ENCODE peak calls at places on chromosomes 11 and 22, in eight cellular contexts. U is HEK293T; N is stimulated activated CD4-positive, alpha-beta T cell treated with anti-CD3 and anti-CD28 coated beads, Interleukin-1b, Interleukin-23, amount 100 ng/mL, for 1 hour; O is fibroblast of lung; C is NCI-H526 treated with DMSO at 0.1 percent for 48 hours; J is WTC11; P is vagina; Q is foreskin keratinocyte. D is an unnamed sample.

GRCh38 chr11:80846979-80847378 is 1406.1 kb upstream of the TENM4 start:
- DNase-seq in C (no peak), P (no peak), Q (no peak), N (no peak), U (no peak), O (no peak), J (no peak), D (no peak)

GRCh38 chr22:40855104-40855959 is 1.1 kb downstream of the ST13 start:
- DNase-seq in P (no peak), Q (no peak), O (peak; percentile 24), C (no peak), N (no peak), U (no peak), J (no peak), D (no peak)

GRCh38 chr11:115497303-115497702 is 6.9 kb downstream of the CADM1 start:
- DNase-seq in Q (no peak), J (no peak), P (no peak), O (peak; percentile 71), N (no peak), U (no peak), C (peak; percentile 28), D (no peak)

GRCh38 chr11:9265211-9266131 is at the start of gene DENND5A:
- DNase-seq in U (peak; percentile 97), O (peak; percentile 83), P (peak; percentile 87), J (peak; percentile 83), Q (no peak), N (peak; percentile 35), C (peak; percentile 78), D (peak; percentile 4)

GRCh38 chr11:95524328-95525036 is 265.1 kb downstream of the FAM76B start:
- DNase-seq in U (no peak), P (no peak), O (no peak), N (no peak), Q (no peak), C (no peak), J (no peak), D (peak; percentile 95)

GRCh38 chr22:26479043-26479791 is 4.4 kb downstream of the HPS4 start:
- DNase-seq in U (no peak), J (no peak), P (no peak), N (no peak), C (no peak), O (no peak), Q (no peak), D (no peak)

GRCh38 chr22:43039800-43040199 is 24.9 kb upstream of the PACSIN2 start:
- DNase-seq in N (no peak), C (no peak), U (no peak), O (no peak), Q (no peak), P (no peak), J (no peak), D (no peak)

GRCh38 chr22:23520875-23521441 is 59.1 kb downstream of the IGLL1 start:
- DNase-seq in J (no peak), C (peak; percentile 39), U (no peak), P (no peak), O (peak; percentile 43), Q (no peak), N (no peak), D (no peak)

GRCh38 chr11:79616392-79616831 is 175.6 kb upstream of the TENM4 start:
- DNase-seq in U (no peak), N (no peak), P (no peak), O (no peak), C (no peak), J (no peak), Q (peak; percentile 66), D (no peak)

GRCh38 chr11:64826578-64827450 is 16.5 kb upstream of the MEN1 start:
- DNase-seq in J (no peak), O (no peak), Q (no peak), U (no peak), C (no peak), N (no peak), P (no peak), D (no peak)

GRCh38 chr22:39634530-39635399 is 64.2 kb downstream of the CACNA1I start:
- DNase-seq in O (peak; percentile 88), N (no peak), P (no peak), J (no peak), U (no peak), Q (peak; percentile 86), C (no peak), D (no peak)

GRCh38 chr11:133842053-133842452 is 3.3 kb downstream of the SPATA19 start:
- DNase-seq in C (no peak), P (peak; percentile 69), N (no peak), J (no peak), Q (no peak), O (no peak), U (peak; percentile 3), D (no peak)

GRCh38 chr11:61908730-61909622 is 8.4 kb downstream of the RAB3IL1 start:
- DNase-seq in U (no peak), C (no peak), O (no peak), J (peak; percentile 50), N (no peak), Q (no peak), P (no peak), D (no peak)

GRCh38 chr11:80593981-80594380 is 1153.2 kb upstream of the TENM4 start:
- DNase-seq in P (no peak), J (no peak), C (no peak), O (peak; percentile 82), Q (peak; percentile 49), U (no peak), N (no peak), D (no peak)

GRCh38 chr22:45933503-45934167 is 43.3 kb downstream of the WNT7B start:
- DNase-seq in P (no peak), J (no peak), O (no peak), N (no peak), C (no peak), U (no peak), Q (no peak), D (no peak)

GRCh38 chr11:119478711-119479285 is 55.8 kb upstream of the THY1 start:
- DNase-seq in Q (no peak), O (no peak), P (peak; percentile 56), U (no peak), C (no peak), N (no peak), J (no peak), D (no peak)